ENCODE peak calls at places on chromosomes 16 and 17, in eight cellular contexts. F is left ventricle myocardium inferior, Y is small intestine, L is cardiac muscle cell, Q is heart left ventricle, K is ovary, R is mesendoderm, S is pancreas. A is an unnamed sample.
A peak's percentile ranks its signal among the peaks of the same experiment; 100 is the strongest.

GRCh38 chr16:75252946-75253911 is 1.8 kb upstream of the BCAR1 start:
- DNase-seq in F (no peak), Y (no peak), L (peak; percentile 92), Q (no peak), K (peak; percentile 41), R (peak; percentile 99), S (no peak), A (no peak)

GRCh38 chr16:22077700-22078313 is 14.5 kb upstream of the VWA3A start:
- DNase-seq in F (peak; percentile 41), Y (peak; percentile 62), L (peak; percentile 77), Q (peak; percentile 55), K (peak; percentile 65), R (peak; percentile 63), S (peak; percentile 62), A (no peak)

GRCh38 chr17:82566129-82566995 is 46.8 kb downstream of the FOXK2 start:
- DNase-seq in F (no peak), Y (peak; percentile 66), L (no peak), Q (no peak), K (no peak), R (no peak), S (no peak), A (no peak)

GRCh38 chr17:73343168-73343634 is 31.4 kb upstream of the CDC42EP4 start:
- DNase-seq in F (peak; percentile 69), Y (no peak), L (peak; percentile 93), Q (peak; percentile 87), K (peak; percentile 85), R (peak; percentile 96), S (no peak), A (no peak)

GRCh38 chr16:47613251-47613650 is 152.1 kb downstream of the PHKB start:
- DNase-seq in F (no peak), Y (no peak), L (no peak), Q (no peak), K (no peak), R (no peak), S (no peak), A (no peak)

GRCh38 chr17:49994085-49995054 is 654 bp downstream of the DLX3 start:
- DNase-seq in F (no peak), Y (no peak), L (no peak), Q (no peak), K (no peak), R (peak; percentile 64), S (no peak), A (peak; percentile 59)

GRCh38 chr17:78746949-78747269 is 35.2 kb downstream of the CYTH1 start:
- DNase-seq in F (no peak), Y (no peak), L (no peak), Q (no peak), K (no peak), R (no peak), S (no peak), A (no peak)

GRCh38 chr17:64502809-64503208 is 3.3 kb downstream of the DDX5 start:
- DNase-seq in F (no peak), Y (no peak), L (no peak), Q (no peak), K (no peak), R (no peak), S (no peak), A (no peak)

GRCh38 chr17:57566724-57567123 is 178.4 kb downstream of the CCDC182 start:
- DNase-seq in F (no peak), Y (no peak), L (no peak), Q (no peak), K (no peak), R (no peak), S (no peak), A (no peak)

GRCh38 chr16:22646948-22647556 is 136.4 kb downstream of the NPIPB5 start:
- DNase-seq in F (no peak), Y (no peak), L (no peak), Q (no peak), K (no peak), R (no peak), S (no peak), A (peak; percentile 36)

GRCh38 chr17:79742589-79742918 is 11.8 kb downstream of the ENPP7 start:
- DNase-seq in F (no peak), Y (no peak), L (no peak), Q (no peak), K (no peak), R (no peak), S (no peak), A (no peak)

GRCh38 chr16:2224183-2224486 is 744 bp downstream of the E4F1 start:
- DNase-seq in F (no peak), Y (no peak), L (peak; percentile 60), Q (no peak), K (no peak), R (no peak), S (no peak), A (no peak)

GRCh38 chr16:88430524-88431446 is 22.3 kb upstream of the ZFPM1 start:
- DNase-seq in F (peak; percentile 40), Y (no peak), L (peak; percentile 42), Q (peak; percentile 63), K (no peak), R (no peak), S (no peak), A (no peak)

GRCh38 chr17:80223142-80223815 is 3.1 kb downstream of the SLC26A11 start:
- DNase-seq in F (no peak), Y (no peak), L (no peak), Q (no peak), K (no peak), R (no peak), S (no peak), A (no peak)

GRCh38 chr17:55054429-55054828 is 85.9 kb downstream of the STXBP4 start:
- DNase-seq in F (no peak), Y (no peak), L (no peak), Q (no peak), K (no peak), R (no peak), S (no peak), A (no peak)

GRCh38 chr17:74211141-74211928 is 2.0 kb upstream of the TTYH2 start:
- DNase-seq in F (no peak), Y (no peak), L (no peak), Q (no peak), K (no peak), R (peak; percentile 91), S (no peak), A (no peak)

GRCh38 chr16:11089504-11090124 is 145.2 kb downstream of the CLEC16A start:
- DNase-seq in F (no peak), Y (no peak), L (peak; percentile 68), Q (no peak), K (peak; percentile 72), R (no peak), S (peak; percentile 23), A (no peak)
- H3K27ac ChIP-seq in F (no peak overlapping the region), Y (no peak overlapping the region), L (no peak overlapping the region), Q (peak overlapping the region; percentile 27), K (no peak overlapping the region), R (no peak overlapping the region), S (no peak overlapping the region), A (no peak overlapping the region)

DNA sequence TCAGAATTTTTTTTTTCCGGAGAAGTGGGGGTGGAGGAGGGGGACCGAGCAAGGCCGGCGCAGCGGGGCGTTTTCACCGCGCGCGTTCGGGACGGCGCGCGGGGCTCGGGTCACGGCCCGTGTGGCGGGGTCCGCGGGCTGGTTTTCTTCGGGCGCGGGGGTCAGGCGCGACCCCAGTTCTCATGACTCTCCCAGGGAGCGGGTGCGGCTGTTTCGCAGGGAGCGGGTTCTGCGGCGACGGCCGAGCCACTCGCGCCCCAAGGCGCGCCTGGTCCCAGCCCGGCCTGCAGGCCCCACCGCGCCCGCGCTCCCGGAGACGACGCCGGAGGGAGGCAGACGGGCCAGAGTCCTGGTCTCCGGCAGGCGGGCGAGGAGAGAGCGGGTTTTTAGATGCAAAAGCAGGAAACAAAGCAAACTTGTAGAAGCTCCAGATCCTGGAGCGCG is 1.0 kb downstream of the BAHCC1 start:
- DNase-seq in F (no peak), Y (no peak), L (no peak), Q (no peak), K (no peak), R (no peak), S (peak; percentile 50), A (no peak)
- H3K27ac ChIP-seq in F (peak overlapping the region; percentile 100), Y (peak overlapping the region; percentile 88), L (peak overlapping the region; percentile 78), Q (peak overlapping the region; percentile 97), K (peak overlapping the region; percentile 87), R (peak overlapping the region; percentile 99), S (peak overlapping the region; percentile 87), A (peak overlapping the region; percentile 97)

GRCh38 chr16:71339481-71340171 is 18.9 kb upstream of the CALB2 start:
- DNase-seq in F (no peak), Y (no peak), L (no peak), Q (no peak), K (no peak), R (peak; percentile 22), S (no peak), A (no peak)

GRCh38 chr16:71338632-71339031 is 19.9 kb upstream of the CALB2 start:
- DNase-seq in F (no peak), Y (no peak), L (no peak), Q (no peak), K (no peak), R (no peak), S (no peak), A (no peak)

GRCh38 chr16:71340406-71340805 is 18.1 kb upstream of the CALB2 start:
- DNase-seq in F (no peak), Y (no peak), L (no peak), Q (no peak), K (no peak), R (no peak), S (no peak), A (no peak)

GRCh38 chr16:71338193-71338592 is 20.3 kb upstream of the CALB2 start:
- DNase-seq in F (no peak), Y (no peak), L (no peak), Q (no peak), K (no peak), R (peak; percentile 39), S (no peak), A (no peak)

DNA sequence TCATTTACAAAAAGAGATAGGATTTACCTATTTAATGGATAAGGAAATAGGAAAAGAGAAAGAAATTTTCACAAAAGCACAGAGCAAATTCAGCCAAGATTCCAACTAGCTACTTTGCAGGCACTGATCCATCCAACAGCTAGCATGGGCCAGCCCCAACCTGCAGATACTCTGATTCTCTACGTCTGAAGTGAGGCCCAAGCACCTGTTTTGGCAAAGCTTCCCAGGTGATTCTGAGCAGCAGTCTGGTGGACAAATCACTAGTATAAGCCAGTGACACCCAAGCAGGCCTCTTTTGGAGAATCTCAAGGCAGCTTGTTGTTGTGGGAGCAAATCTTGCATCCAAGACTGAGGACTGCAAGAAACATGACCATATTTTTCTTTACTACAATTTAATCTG is 20.9 kb upstream of the CALB2 start:
- DNase-seq in F (no peak), Y (no peak), L (no peak), Q (no peak), K (no peak), R (no peak), S (no peak), A (no peak)
- H3K27ac ChIP-seq in F (no peak overlapping the region), Y (no peak overlapping the region), L (no peak overlapping the region), Q (no peak overlapping the region), K (no peak overlapping the region), R (no peak overlapping the region), S (no peak overlapping the region), A (no peak overlapping the region)

DNA sequence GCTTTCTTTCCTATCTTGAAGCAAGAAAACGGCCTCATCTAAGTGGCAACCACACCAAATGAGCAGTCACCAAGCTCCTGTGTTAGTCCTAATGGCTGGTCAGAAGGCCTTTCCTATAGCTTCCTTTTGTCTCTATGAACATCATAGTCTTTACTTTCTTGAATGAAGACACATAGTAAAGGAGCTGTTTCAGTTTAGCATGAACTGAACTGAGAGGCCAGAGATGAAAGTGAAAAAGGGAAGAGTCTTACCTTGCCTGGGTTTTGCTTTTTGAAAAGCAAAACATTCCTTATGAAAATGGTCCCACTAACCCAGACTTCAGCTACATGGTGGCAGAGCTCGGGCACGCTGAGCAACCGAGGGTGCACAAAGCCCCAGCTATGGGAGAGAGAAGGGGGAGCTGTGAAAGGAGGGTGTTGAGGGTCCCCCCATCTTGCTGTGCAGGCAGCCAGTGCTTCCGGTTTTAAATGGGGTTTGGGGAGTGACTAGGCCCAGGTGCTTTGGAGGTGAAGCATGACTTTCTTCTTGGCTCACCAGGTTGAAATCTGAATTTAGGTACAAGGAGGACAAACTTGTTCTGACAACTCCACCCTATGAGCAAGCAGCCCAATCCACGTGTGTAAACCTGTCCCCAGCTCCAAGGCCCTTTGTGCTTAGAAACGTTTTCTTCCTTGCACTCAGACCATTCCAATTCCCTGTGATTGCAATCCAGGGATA is 9.1 kb upstream of the PSMC3IP start:
- DNase-seq in F (no peak), Y (no peak), L (no peak), Q (no peak), K (no peak), R (no peak), S (no peak), A (no peak)
- H3K27ac ChIP-seq in F (peak overlapping the region; percentile 42), Y (no peak overlapping the region), L (no peak overlapping the region), Q (no peak overlapping the region), K (no peak overlapping the region), R (no peak overlapping the region), S (no peak overlapping the region), A (no peak overlapping the region)